ENCODE peak calls at places on chromosomes 13 and 19, in four cellular contexts. U is endothelial cell of umbilical vein, G is heart left ventricle, O is tibial artery. V is an unnamed sample.

GRCh38 chr13:84136582-84136981 is 254.3 kb upstream of the SLITRK1 start:
- DNase-seq in U (no peak), G (no peak), O (no peak), V (no peak)

GRCh38 chr13:39588384-39588783 is 14.6 kb downstream of the LHFPL6 start:
- DNase-seq in O (no peak), U (no peak), G (no peak), V (no peak)

GRCh38 chr19:8148410-8149231 is 771 bp downstream of the FBN3 start:
- DNase-seq in U (no peak), O (no peak), G (no peak), V (no peak)

GRCh38 chr13:31859546-31859945 is 120.2 kb downstream of the RXFP2 start:
- DNase-seq in U (no peak), O (no peak), G (no peak), V (no peak)

GRCh38 chr13:49976314-49977258 is 20.3 kb upstream of the TRIM13 start:
- DNase-seq in U (peak; percentile 77), O (peak; percentile 70), G (peak; percentile 50), V (peak; percentile 2)

GRCh38 chr13:110713981-110714797 is 689 bp downstream of the ING1 start:
- DNase-seq in O (peak; percentile 79), U (peak; percentile 47), G (peak; percentile 58), V (no peak)

GRCh38 chr19:15251749-15252397 is 19.6 kb upstream of the EPHX3 start:
- DNase-seq in O (peak; percentile 97), G (peak; percentile 89), U (peak; percentile 73), V (no peak)

GRCh38 chr19:756821-757688 is 6.1 kb downstream of the MISP start:
- DNase-seq in U (no peak), G (no peak), O (no peak), V (no peak)

GRCh38 chr19:17114414-17114831 is 38.8 kb downstream of the MYO9B start:
- DNase-seq in U (no peak), G (no peak), O (no peak), V (no peak)

GRCh38 chr19:48975947-48976847 is 11.1 kb downstream of the FTL start:
- DNase-seq in G (no peak), O (no peak), U (peak; percentile 49), V (no peak)

GRCh38 chr19:6587998-6588507 is 2.9 kb downstream of the CD70 start:
- DNase-seq in U (no peak), G (no peak), O (no peak), V (no peak)

GRCh38 chr13:26957163-26957562 is 196.6 kb upstream of the GPR12 start:
- DNase-seq in U (no peak), O (no peak), G (no peak), V (no peak)

GRCh38 chr19:13705201-13705600 is 59.1 kb upstream of the MRI1 start:
- DNase-seq in G (no peak), O (no peak), U (no peak), V (no peak)

GRCh38 chr19:6718741-6719539 is 1.5 kb downstream of the C3 start:
- DNase-seq in O (no peak), U (no peak), G (no peak), V (no peak)

GRCh38 chr13:60043262-60043661 is 120.5 kb downstream of the DIAPH3 start:
- DNase-seq in O (no peak), U (no peak), G (no peak), V (no peak)

GRCh38 chr19:20503536-20503935 is 62.0 kb downstream of the ZNF737 start:
- DNase-seq in G (no peak), U (no peak), O (no peak), V (no peak)

GRCh38 chr13:97521726-97522125 is 87.8 kb downstream of the RAP2A start:
- DNase-seq in O (no peak), U (no peak), G (no peak), V (no peak)

GRCh38 chr19:45900661-45901431 is 1.6 kb downstream of the MYPOP start:
- DNase-seq in G (no peak), O (no peak), U (no peak), V (no peak)

GRCh38 chr13:34523401-34523800 is 418.7 kb upstream of the NBEA start:
- DNase-seq in U (no peak), O (no peak), G (no peak), V (no peak)

GRCh38 chr19:49614096-49614857 is 23.3 kb downstream of the PRR12 start:
- DNase-seq in O (no peak), G (no peak), U (peak; percentile 94), V (no peak)

GRCh38 chr19:13849991-13850909 is 26.7 kb upstream of the NANOS3 start:
- DNase-seq in U (peak; percentile 82), O (peak; percentile 92), G (peak; percentile 88), V (no peak)

GRCh38 chr13:88051746-88052482 is 380.7 kb downstream of the SLITRK5 start:
- DNase-seq in O (no peak), G (no peak), U (no peak), V (no peak)

GRCh38 chr13:113855931-113856715 is 7.8 kb downstream of the GAS6 start:
- DNase-seq in G (no peak), O (peak; percentile 61), U (no peak), V (no peak)

GRCh38 chr13:88459335-88459734 is 788.2 kb downstream of the SLITRK5 start:
- DNase-seq in U (no peak), O (no peak), G (no peak), V (no peak)

GRCh38 chr13:24511019-24511823 is 1.4 kb downstream of the PARP4 start:
- DNase-seq in G (no peak), U (peak; percentile 85), O (no peak), V (no peak)

GRCh38 chr19:31066385-31066784 is 282.9 kb downstream of the TSHZ3 start:
- DNase-seq in U (no peak), G (no peak), O (no peak), V (no peak)

GRCh38 chr19:1861599-1862031 is 1.8 kb downstream of the KLF16 start:
- DNase-seq in U (no peak), O (no peak), G (peak; percentile 42), V (no peak)
- H3K4me1 ChIP-seq in U (peaks cover 35% of the 10 kb centered on the region), O (peaks cover 46% of the 10 kb centered on the region), G (peaks cover 27% of the 10 kb centered on the region), V (peaks cover 58% of the 10 kb centered on the region)

GRCh38 chr13:43044720-43045301 is 21.4 kb downstream of the DNAJC15 start:
- DNase-seq in G (no peak), U (no peak), O (no peak), V (no peak)
- H3K4me1 ChIP-seq in G (peaks cover 11% of the 10 kb centered on the region), U (peaks cover 3% of the 10 kb centered on the region), O (no peaks in the 10 kb centered on the region), V (peaks cover 3% of the 10 kb centered on the region)

GRCh38 chr13:41006951-41007350 is 12.2 kb downstream of the ELF1 start:
- DNase-seq in O (no peak), U (no peak), G (no peak), V (no peak)
- H3K4me1 ChIP-seq in O (no peaks in the 10 kb centered on the region), U (peaks cover 16% of the 10 kb centered on the region), G (no peaks in the 10 kb centered on the region), V (peaks cover 9% of the 10 kb centered on the region)

DNA sequence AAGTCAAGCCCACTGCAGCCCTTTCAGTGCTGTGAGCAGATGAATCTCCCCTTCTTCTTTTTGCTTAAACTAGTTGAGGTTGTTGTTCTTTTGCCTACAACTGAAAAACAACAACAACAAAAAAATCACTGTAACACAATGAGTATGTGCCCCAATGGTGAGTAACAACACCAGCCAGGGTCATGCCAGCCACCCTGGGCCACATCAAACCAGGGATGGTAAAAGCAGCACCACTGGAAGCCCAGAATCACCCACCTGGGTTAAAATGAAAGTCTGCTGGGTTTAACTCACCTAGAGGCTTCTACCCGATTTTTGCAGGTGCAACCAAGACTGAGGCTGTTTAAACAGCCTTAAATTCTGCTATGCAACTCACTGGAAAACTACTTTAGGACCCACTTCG is 20.5 kb downstream of the STK24 start:
- DNase-seq in O (no peak), U (no peak), G (no peak), V (no peak)
- H3K4me1 ChIP-seq in O (peaks cover 24% of the 10 kb centered on the region), U (peaks cover 2% of the 10 kb centered on the region), G (peaks cover 42% of the 10 kb centered on the region), V (peaks cover 40% of the 10 kb centered on the region)

GRCh38 chr13:51177188-51177587 is 45.0 kb upstream of the FAM124A start:
- DNase-seq in U (no peak), O (no peak), G (no peak), V (no peak)

GRCh38 chr13:51181752-51182383 is 40.3 kb upstream of the FAM124A start:
- DNase-seq in O (no peak), U (no peak), G (no peak), V (no peak)

GRCh38 chr13:51178456-51179074 is 43.6 kb upstream of the FAM124A start:
- DNase-seq in G (no peak), O (no peak), U (no peak), V (no peak)

GRCh38 chr13:51179432-51179971 is 42.7 kb upstream of the FAM124A start:
- DNase-seq in U (no peak), G (no peak), O (no peak), V (no peak)

GRCh38 chr13:51180853-51181511 is 41.2 kb upstream of the FAM124A start:
- DNase-seq in O (no peak), G (no peak), U (no peak), V (no peak)
- H3K4me1 ChIP-seq in O (no peaks in the 10 kb centered on the region), G (no peaks in the 10 kb centered on the region), U (no peaks in the 10 kb centered on the region), V (no peaks in the 10 kb centered on the region)

DNA sequence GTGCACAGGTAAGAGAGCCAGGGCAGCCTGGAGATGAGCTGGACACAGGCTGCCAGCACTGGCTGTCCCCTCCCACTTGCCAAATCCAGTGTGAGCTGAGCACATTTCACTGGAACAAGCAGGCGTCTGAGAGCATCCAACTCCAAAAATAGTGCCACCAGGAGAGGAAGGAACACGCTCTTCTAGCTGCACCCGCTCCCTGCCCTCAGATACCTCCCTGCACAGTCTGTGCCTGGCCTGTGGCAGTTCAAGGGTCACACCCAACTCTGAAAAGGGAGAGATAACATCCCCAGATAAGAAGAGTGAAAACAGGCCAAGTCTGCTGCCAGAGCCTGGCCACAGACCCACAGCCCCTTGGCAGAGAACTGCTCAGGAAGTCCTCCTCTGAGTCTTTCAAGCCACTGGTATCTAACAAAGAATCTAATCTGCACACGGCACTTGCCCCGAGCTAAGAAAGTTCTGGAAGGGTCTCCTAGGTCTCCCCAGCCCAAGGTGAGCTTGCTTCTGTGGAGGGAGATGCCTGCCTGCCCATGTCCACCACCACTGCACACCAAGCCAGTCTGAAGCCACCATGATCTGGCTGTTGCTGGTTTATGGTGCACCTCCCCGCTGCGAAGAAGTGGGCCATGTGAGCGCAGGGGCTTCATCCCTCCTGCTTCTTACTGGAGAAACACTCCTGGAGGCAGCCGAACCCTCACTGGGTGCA is 14.7 kb downstream of the ELL start:
- DNase-seq in O (peak; percentile 83), G (peak; percentile 88), U (peak; percentile 27), V (no peak)
- H3K4me1 ChIP-seq in O (peaks cover 79% of the 10 kb centered on the region), G (peaks cover 77% of the 10 kb centered on the region), U (peaks cover 14% of the 10 kb centered on the region), V (peaks cover 55% of the 10 kb centered on the region)

DNA sequence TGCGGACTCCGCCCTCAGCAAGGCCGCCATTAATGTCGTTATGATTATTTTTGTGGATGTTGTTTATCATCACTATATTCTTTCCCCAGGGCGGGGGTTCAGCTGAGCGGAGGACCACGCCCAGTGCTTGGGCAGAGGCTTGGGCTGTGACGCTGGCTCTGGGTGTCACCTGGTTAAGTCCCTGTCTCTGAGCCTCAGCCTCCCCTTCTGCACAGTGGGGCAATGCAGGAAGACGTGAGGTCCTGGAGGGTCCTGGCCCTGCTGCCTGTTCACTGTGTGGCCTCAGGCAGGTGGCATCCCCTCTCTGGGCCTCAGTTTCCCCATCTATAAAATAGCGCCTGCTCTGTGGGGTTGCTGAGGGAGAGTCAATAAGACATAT is 32.5 kb downstream of the NFIC start:
- DNase-seq in O (no peak), U (no peak), G (no peak), V (no peak)
- H3K4me1 ChIP-seq in O (peaks cover 39% of the 10 kb centered on the region), U (peaks cover 10% of the 10 kb centered on the region), G (peaks cover 38% of the 10 kb centered on the region), V (peaks cover 71% of the 10 kb centered on the region)